ENCODE peak calls at places on chromosomes 13 and 19, in ten cellular contexts. One of them, this sample, is unnamed.
A peak's percentile ranks its signal among the peaks of the same experiment; 100 is the strongest.

GRCh38 chr13:27783111-27783510 is 9.2 kb upstream of the GSX1 start:
- DNase-seq in uterus: no peak
- DNase-seq in ovary: no peak
- DNase-seq in esophagus squamous epithelium: no peak
- DNase-seq in upper lobe of left lung: no peak
- DNase-seq in breast epithelium: no peak
- DNase-seq in A549: peak; percentile 9
- DNase-seq in endothelial cell of umbilical vein: peak; percentile 7
- DNase-seq in body of pancreas: peak; percentile 32
- DNase-seq in tibial nerve: no peak
- DNase-seq in this sample: no peak

GRCh38 chr19:15283141-15283885 is 49.0 kb downstream of the BRD4 start:
- DNase-seq in uterus: no peak
- DNase-seq in ovary: no peak
- DNase-seq in esophagus squamous epithelium: no peak
- DNase-seq in upper lobe of left lung: peak; percentile 59
- DNase-seq in breast epithelium: no peak
- DNase-seq in A549: no peak
- DNase-seq in endothelial cell of umbilical vein: no peak
- DNase-seq in body of pancreas: no peak
- DNase-seq in tibial nerve: no peak
- DNase-seq in this sample: peak; percentile 96

GRCh38 chr19:15181394-15181793 is 19.4 kb downstream of the NOTCH3 start:
- DNase-seq in uterus: no peak
- DNase-seq in ovary: no peak
- DNase-seq in esophagus squamous epithelium: no peak
- DNase-seq in upper lobe of left lung: no peak
- DNase-seq in breast epithelium: no peak
- DNase-seq in A549: no peak
- DNase-seq in endothelial cell of umbilical vein: no peak
- DNase-seq in body of pancreas: no peak
- DNase-seq in tibial nerve: no peak
- DNase-seq in this sample: no peak

GRCh38 chr19:45733160-45733810 is at the start of gene MEIOSIN:
- DNase-seq in uterus: no peak
- DNase-seq in ovary: peak; percentile 41
- DNase-seq in esophagus squamous epithelium: no peak
- DNase-seq in upper lobe of left lung: no peak
- DNase-seq in breast epithelium: no peak
- DNase-seq in A549: no peak
- DNase-seq in endothelial cell of umbilical vein: no peak
- DNase-seq in body of pancreas: no peak
- DNase-seq in tibial nerve: no peak
- DNase-seq in this sample: no peak

GRCh38 chr19:40139533-40140287 is 49.0 kb upstream of the ZNF780A start:
- DNase-seq in uterus: no peak
- DNase-seq in ovary: no peak
- DNase-seq in esophagus squamous epithelium: no peak
- DNase-seq in upper lobe of left lung: no peak
- DNase-seq in breast epithelium: no peak
- DNase-seq in A549: peak; percentile 77
- DNase-seq in endothelial cell of umbilical vein: peak; percentile 50
- DNase-seq in body of pancreas: no peak
- DNase-seq in tibial nerve: peak; percentile 33
- DNase-seq in this sample: no peak

GRCh38 chr19:19280561-19280960 is 7.5 kb upstream of the TM6SF2 start:
- DNase-seq in uterus: no peak
- DNase-seq in ovary: no peak
- DNase-seq in esophagus squamous epithelium: no peak
- DNase-seq in upper lobe of left lung: no peak
- DNase-seq in breast epithelium: no peak
- DNase-seq in A549: no peak
- DNase-seq in endothelial cell of umbilical vein: no peak
- DNase-seq in body of pancreas: no peak
- DNase-seq in tibial nerve: no peak
- DNase-seq in this sample: peak; percentile 18

GRCh38 chr13:96844195-96844594 is 150.1 kb downstream of the OXGR1 start:
- DNase-seq in uterus: no peak
- DNase-seq in ovary: no peak
- DNase-seq in esophagus squamous epithelium: no peak
- DNase-seq in upper lobe of left lung: no peak
- DNase-seq in breast epithelium: no peak
- DNase-seq in A549: no peak
- DNase-seq in endothelial cell of umbilical vein: no peak
- DNase-seq in body of pancreas: no peak
- DNase-seq in tibial nerve: no peak
- DNase-seq in this sample: no peak

GRCh38 chr13:113654591-113655357 is 3.2 kb downstream of the ATP4B start:
- DNase-seq in uterus: peak; percentile 10
- DNase-seq in ovary: no peak
- DNase-seq in esophagus squamous epithelium: no peak
- DNase-seq in upper lobe of left lung: peak; percentile 14
- DNase-seq in breast epithelium: peak; percentile 39
- DNase-seq in A549: no peak
- DNase-seq in endothelial cell of umbilical vein: no peak
- DNase-seq in body of pancreas: no peak
- DNase-seq in tibial nerve: no peak
- DNase-seq in this sample: peak; percentile 5

GRCh38 chr19:8458380-8458779 is 13.6 kb downstream of the HNRNPM start:
- DNase-seq in uterus: no peak
- DNase-seq in ovary: no peak
- DNase-seq in esophagus squamous epithelium: no peak
- DNase-seq in upper lobe of left lung: peak; percentile 64
- DNase-seq in breast epithelium: no peak
- DNase-seq in A549: no peak
- DNase-seq in endothelial cell of umbilical vein: no peak
- DNase-seq in body of pancreas: no peak
- DNase-seq in tibial nerve: no peak
- DNase-seq in this sample: no peak

GRCh38 chr13:98401936-98402335 is 175.0 kb downstream of the STK24 start:
- DNase-seq in uterus: no peak
- DNase-seq in ovary: no peak
- DNase-seq in esophagus squamous epithelium: no peak
- DNase-seq in upper lobe of left lung: no peak
- DNase-seq in breast epithelium: no peak
- DNase-seq in A549: no peak
- DNase-seq in endothelial cell of umbilical vein: no peak
- DNase-seq in body of pancreas: no peak
- DNase-seq in tibial nerve: no peak
- DNase-seq in this sample: no peak

GRCh38 chr19:58569191-58569942 is 3.8 kb downstream of the MZF1 start:
- DNase-seq in uterus: peak; percentile 14
- DNase-seq in ovary: peak; percentile 34
- DNase-seq in esophagus squamous epithelium: no peak
- DNase-seq in upper lobe of left lung: peak; percentile 12
- DNase-seq in breast epithelium: peak; percentile 14
- DNase-seq in A549: no peak
- DNase-seq in endothelial cell of umbilical vein: no peak
- DNase-seq in body of pancreas: peak; percentile 9
- DNase-seq in tibial nerve: no peak
- DNase-seq in this sample: peak; percentile 8

GRCh38 chr13:61170791-61171330 is 244.8 kb downstream of the PCDH20 start:
- DNase-seq in uterus: no peak
- DNase-seq in ovary: no peak
- DNase-seq in esophagus squamous epithelium: no peak
- DNase-seq in upper lobe of left lung: no peak
- DNase-seq in breast epithelium: no peak
- DNase-seq in A549: no peak
- DNase-seq in endothelial cell of umbilical vein: no peak
- DNase-seq in body of pancreas: no peak
- DNase-seq in tibial nerve: no peak
- DNase-seq in this sample: no peak

GRCh38 chr19:7337380-7338194 is 11.2 kb upstream of the ARHGEF18 start:
- DNase-seq in uterus: no peak
- DNase-seq in ovary: no peak
- DNase-seq in esophagus squamous epithelium: no peak
- DNase-seq in upper lobe of left lung: peak; percentile 42
- DNase-seq in breast epithelium: no peak
- DNase-seq in A549: no peak
- DNase-seq in endothelial cell of umbilical vein: no peak
- DNase-seq in body of pancreas: no peak
- DNase-seq in tibial nerve: peak; percentile 24
- DNase-seq in this sample: peak; percentile 12

GRCh38 chr13:46641274-46642081 is 88.5 kb downstream of the LRCH1 start:
- DNase-seq in uterus: peak; percentile 46
- DNase-seq in ovary: no peak
- DNase-seq in esophagus squamous epithelium: no peak
- DNase-seq in upper lobe of left lung: no peak
- DNase-seq in breast epithelium: no peak
- DNase-seq in A549: no peak
- DNase-seq in endothelial cell of umbilical vein: peak; percentile 89
- DNase-seq in body of pancreas: no peak
- DNase-seq in tibial nerve: no peak
- DNase-seq in this sample: no peak

GRCh38 chr19:30664358-30665058 is 292.3 kb downstream of the ZNF536 start:
- DNase-seq in uterus: no peak
- DNase-seq in ovary: no peak
- DNase-seq in esophagus squamous epithelium: no peak
- DNase-seq in upper lobe of left lung: no peak
- DNase-seq in breast epithelium: no peak
- DNase-seq in A549: peak; percentile 31
- DNase-seq in endothelial cell of umbilical vein: no peak
- DNase-seq in body of pancreas: peak; percentile 91
- DNase-seq in tibial nerve: peak; percentile 22
- DNase-seq in this sample: peak; percentile 63
- TF ChIP-seq CTCF in uterus: no peak
- TF ChIP-seq CTCF in ovary: no peak
- TF ChIP-seq CTCF in esophagus squamous epithelium: peak; percentile 20
- TF ChIP-seq CTCF in upper lobe of left lung: no peak
- TF ChIP-seq CTCF in breast epithelium: no peak
- TF ChIP-seq CTCF in A549: peak; percentile 42
- TF ChIP-seq CTCF in endothelial cell of umbilical vein: peak; percentile 12
- TF ChIP-seq CTCF in body of pancreas: peak; percentile 59
- TF ChIP-seq CTCF in tibial nerve: peak; percentile 44
- TF ChIP-seq CTCF in this sample: no peak

GRCh38 chr19:1507763-1508506 is 4.9 kb downstream of the ADAMTSL5 start:
- DNase-seq in uterus: peak; percentile 96
- DNase-seq in ovary: peak; percentile 95
- DNase-seq in esophagus squamous epithelium: peak; percentile 60
- DNase-seq in upper lobe of left lung: peak; percentile 84
- DNase-seq in breast epithelium: peak; percentile 93
- DNase-seq in A549: peak; percentile 96
- DNase-seq in endothelial cell of umbilical vein: peak; percentile 91
- DNase-seq in body of pancreas: peak; percentile 91
- DNase-seq in tibial nerve: peak; percentile 95
- DNase-seq in this sample: peak; percentile 95
- TF ChIP-seq POLR2A in uterus: peak; percentile 36
- TF ChIP-seq POLR2A in ovary: no peak
- TF ChIP-seq POLR2A in esophagus squamous epithelium: no peak
- TF ChIP-seq POLR2A in upper lobe of left lung: peak; percentile 33
- TF ChIP-seq POLR2A in breast epithelium: no peak
- TF ChIP-seq POLR2A in A549: peak; percentile 19
- TF ChIP-seq POLR2A in endothelial cell of umbilical vein: no peak
- TF ChIP-seq POLR2A in body of pancreas: no peak
- TF ChIP-seq POLR2A in tibial nerve: no peak
- TF ChIP-seq POLR2A in this sample: peak; percentile 47

GRCh38 chr19:33448159-33448516 is 73.5 kb downstream of the PEPD start:
- DNase-seq in uterus: no peak
- DNase-seq in ovary: no peak
- DNase-seq in esophagus squamous epithelium: no peak
- DNase-seq in upper lobe of left lung: no peak
- DNase-seq in breast epithelium: no peak
- DNase-seq in A549: no peak
- DNase-seq in endothelial cell of umbilical vein: no peak
- DNase-seq in body of pancreas: no peak
- DNase-seq in tibial nerve: no peak
- DNase-seq in this sample: no peak

GRCh38 chr19:33445752-33446070 is 72.2 kb downstream of the CEBPG start:
- DNase-seq in uterus: no peak
- DNase-seq in ovary: no peak
- DNase-seq in esophagus squamous epithelium: no peak
- DNase-seq in upper lobe of left lung: no peak
- DNase-seq in breast epithelium: peak; percentile 35
- DNase-seq in A549: no peak
- DNase-seq in endothelial cell of umbilical vein: no peak
- DNase-seq in body of pancreas: no peak
- DNase-seq in tibial nerve: no peak
- DNase-seq in this sample: no peak

GRCh38 chr19:33446918-33447293 is 73.4 kb downstream of the CEBPG start:
- DNase-seq in uterus: no peak
- DNase-seq in ovary: no peak
- DNase-seq in esophagus squamous epithelium: no peak
- DNase-seq in upper lobe of left lung: no peak
- DNase-seq in breast epithelium: peak; percentile 31
- DNase-seq in A549: no peak
- DNase-seq in endothelial cell of umbilical vein: no peak
- DNase-seq in body of pancreas: no peak
- DNase-seq in tibial nerve: no peak
- DNase-seq in this sample: no peak

GRCh38 chr19:33446156-33446917 is 72.8 kb downstream of the CEBPG start:
- DNase-seq in uterus: no peak
- DNase-seq in ovary: no peak
- DNase-seq in esophagus squamous epithelium: no peak
- DNase-seq in upper lobe of left lung: no peak
- DNase-seq in breast epithelium: peak; percentile 28
- DNase-seq in A549: no peak
- DNase-seq in endothelial cell of umbilical vein: no peak
- DNase-seq in body of pancreas: no peak
- DNase-seq in tibial nerve: no peak
- DNase-seq in this sample: no peak

DNA sequence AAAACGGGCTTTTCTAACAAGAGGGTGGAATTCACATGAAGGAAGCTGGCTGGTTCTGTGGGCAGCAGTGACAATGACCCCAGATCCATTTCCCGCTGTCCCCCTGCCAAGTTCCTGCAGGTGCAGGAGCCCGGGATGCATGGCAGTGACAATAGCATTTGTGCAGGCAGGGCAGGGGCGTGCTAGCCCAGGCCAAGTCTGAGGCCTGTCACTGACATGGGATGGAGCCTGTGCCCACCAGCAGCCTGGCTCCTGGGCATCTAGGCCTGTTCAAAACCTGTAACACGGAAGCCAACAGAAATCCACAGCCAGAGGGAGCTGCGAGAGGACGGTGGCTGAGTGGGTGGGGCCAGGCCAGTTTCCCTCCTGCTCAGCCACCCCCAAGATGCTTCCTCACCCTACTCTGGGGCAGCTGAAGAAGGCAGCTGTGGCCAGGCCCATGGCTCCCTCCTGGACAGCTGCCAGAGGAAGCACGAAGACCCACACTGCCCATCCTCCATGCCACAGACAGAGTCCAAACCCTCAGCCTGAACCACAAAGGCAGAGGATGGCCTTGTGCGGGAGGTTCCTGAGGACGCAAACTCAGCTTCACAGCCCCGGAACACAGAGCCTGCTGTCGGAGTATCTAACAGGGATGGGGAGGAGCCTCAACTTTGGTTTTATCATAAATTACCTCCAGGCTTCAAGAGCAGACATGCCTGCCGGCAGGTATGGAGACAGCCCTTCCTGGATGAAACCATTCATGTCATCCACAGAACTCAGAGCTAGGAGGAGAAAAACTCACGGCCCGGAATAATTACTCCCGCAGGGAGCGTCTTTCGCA is 74.0 kb downstream of the CEBPG start:
- DNase-seq in uterus: no peak
- DNase-seq in ovary: no peak
- DNase-seq in esophagus squamous epithelium: no peak
- DNase-seq in upper lobe of left lung: no peak
- DNase-seq in breast epithelium: peak; percentile 31
- DNase-seq in A549: no peak
- DNase-seq in endothelial cell of umbilical vein: no peak
- DNase-seq in body of pancreas: no peak
- DNase-seq in tibial nerve: no peak
- DNase-seq in this sample: no peak
- TF ChIP-seq CTCF in uterus: no peak
- TF ChIP-seq CTCF in ovary: no peak
- TF ChIP-seq CTCF in esophagus squamous epithelium: no peak
- TF ChIP-seq CTCF in upper lobe of left lung: no peak
- TF ChIP-seq CTCF in breast epithelium: no peak
- TF ChIP-seq CTCF in A549: no peak
- TF ChIP-seq CTCF in endothelial cell of umbilical vein: no peak
- TF ChIP-seq CTCF in body of pancreas: no peak
- TF ChIP-seq CTCF in tibial nerve: no peak
- TF ChIP-seq CTCF in this sample: no peak

GRCh38 chr19:13155472-13156284 is 5.5 kb downstream of the IER2 start:
- DNase-seq in uterus: peak; percentile 82
- DNase-seq in ovary: peak; percentile 83
- DNase-seq in esophagus squamous epithelium: peak; percentile 35
- DNase-seq in upper lobe of left lung: peak; percentile 87
- DNase-seq in breast epithelium: peak; percentile 82
- DNase-seq in A549: peak; percentile 81
- DNase-seq in endothelial cell of umbilical vein: peak; percentile 72
- DNase-seq in body of pancreas: peak; percentile 81
- DNase-seq in tibial nerve: peak; percentile 67
- DNase-seq in this sample: peak; percentile 40
- TF ChIP-seq POLR2A in uterus: no peak
- TF ChIP-seq POLR2A in ovary: no peak
- TF ChIP-seq POLR2A in esophagus squamous epithelium: no peak
- TF ChIP-seq POLR2A in upper lobe of left lung: peak; percentile 53
- TF ChIP-seq POLR2A in breast epithelium: no peak
- TF ChIP-seq POLR2A in A549: no peak
- TF ChIP-seq POLR2A in endothelial cell of umbilical vein: no peak
- TF ChIP-seq POLR2A in body of pancreas: peak; percentile 46
- TF ChIP-seq POLR2A in tibial nerve: no peak
- TF ChIP-seq POLR2A in this sample: peak; percentile 28

This sample was measured in gastrocnemius medialis.